ENCODE peak calls at places on chromosomes 5 and 9, in five cellular contexts. X is epithelial cell of esophagus, Y is uterus, T is HCT116, Q is kidney. J is an unnamed sample.

GRCh38 chr5:5183933-5184332 is 43.8 kb downstream of the ADAMTS16 start:
- DNase-seq in T (no peak), X (no peak), Y (no peak), Q (no peak), J (no peak)

GRCh38 chr9:107740088-107740980 is 250.8 kb upstream of the KLF4 start:
- DNase-seq in X (no peak), T (no peak), Q (no peak), Y (peak), J (no peak)

GRCh38 chr5:16791036-16791705 is 144.9 kb downstream of the MYO10 start:
- DNase-seq in T (peak), X (peak), Y (no peak), Q (no peak), J (peak)

GRCh38 chr5:75623846-75624245 is 12.6 kb downstream of the ANKDD1B start:
- DNase-seq in Q (no peak), X (peak), Y (no peak), T (no peak), J (no peak)

GRCh38 chr5:139960723-139961383 is 82.2 kb downstream of the NRG2 start:
- DNase-seq in X (no peak), T (no peak), Q (no peak), Y (no peak), J (no peak)

GRCh38 chr5:56142233-56142619 is 90.9 kb downstream of the ANKRD55 start:
- DNase-seq in T (no peak), X (no peak), Y (no peak), Q (no peak), J (no peak)

GRCh38 chr5:172571413-172571812 is 69.7 kb upstream of the NEURL1B start:
- DNase-seq in T (no peak), Y (no peak), X (no peak), Q (peak), J (no peak)

GRCh38 chr5:37971483-37972024 is 131.7 kb upstream of the GDNF start:
- DNase-seq in Y (no peak), T (no peak), X (no peak), Q (no peak), J (no peak)

GRCh38 chr9:19009566-19009965 is 23.4 kb downstream of the SAXO1 start:
- DNase-seq in T (no peak), Y (no peak), Q (no peak), X (no peak), J (no peak)

GRCh38 chr5:14739538-14739937 is 75.0 kb downstream of the OTULIN start:
- DNase-seq in Q (no peak), T (no peak), X (peak), Y (no peak), J (peak)

GRCh38 chr9:73154760-73155159 is 3.1 kb downstream of the ANXA1 start:
- DNase-seq in Y (no peak), T (no peak), X (peak), Q (no peak), J (no peak)

GRCh38 chr9:120294003-120294402 is 286.0 kb downstream of the CDK5RAP2 start:
- DNase-seq in T (no peak), X (no peak), Y (no peak), Q (no peak), J (no peak)

GRCh38 chr9:129626944-129627297 is 958 bp downstream of the NTMT1 start:
- DNase-seq in X (no peak), Q (no peak), Y (no peak), T (no peak), J (peak)

GRCh38 chr5:434443-435146 is 8.4 kb upstream of the EXOC3 start:
- DNase-seq in Y (no peak), Q (peak), T (no peak), X (no peak), J (no peak)

GRCh38 chr5:114192108-114192507 is 169.8 kb upstream of the KCNN2 start:
- DNase-seq in Y (no peak), T (no peak), Q (no peak), X (peak), J (peak)

GRCh38 chr9:129866373-129867137 is 31.3 kb downstream of the USP20 start:
- DNase-seq in X (no peak), Q (peak), Y (no peak), T (no peak), J (no peak)

GRCh38 chr5:101091902-101092301 is 188.8 kb upstream of the ST8SIA4 start:
- DNase-seq in Y (no peak), Q (no peak), T (no peak), X (no peak), J (no peak)

GRCh38 chr5:15116996-15117395 is 245.4 kb upstream of the ANKH start:
- DNase-seq in T (no peak), X (no peak), Q (no peak), Y (no peak), J (no peak)

GRCh38 chr9:33466565-33467495 is 6.9 kb downstream of the NOL6 start:
- DNase-seq in T (no peak), X (peak), Y (peak), Q (peak), J (peak)

GRCh38 chr5:17381926-17382325 is 116.1 kb upstream of the TAF11L2 start:
- DNase-seq in Q (no peak), T (no peak), X (no peak), Y (no peak), J (no peak)

GRCh38 chr5:167155387-167156051 is 1135.9 kb upstream of the WWC1 start:
- DNase-seq in Y (no peak), X (no peak), Q (no peak), T (no peak), J (no peak)

GRCh38 chr5:141017943-141018342 is 33.2 kb upstream of the PCDHB1 start:
- DNase-seq in Q (no peak), X (peak), Y (no peak), T (no peak), J (no peak)

GRCh38 chr5:43075319-43076293 is 35.5 kb upstream of the ANXA2R start:
- DNase-seq in Q (peak), Y (peak), X (no peak), T (no peak), J (peak)

GRCh38 chr9:23648651-23649050 is 177.4 kb downstream of the ELAVL2 start:
- DNase-seq in Q (no peak), X (no peak), Y (no peak), T (no peak), J (no peak)

GRCh38 chr5:13478831-13479465 is 465.5 kb downstream of the DNAH5 start:
- DNase-seq in Q (no peak), T (no peak), Y (no peak), X (peak), J (peak)

GRCh38 chr5:148838357-148838756 is 11.9 kb downstream of the ADRB2 start:
- DNase-seq in X (no peak), Y (no peak), T (no peak), Q (no peak), J (no peak)

DNA sequence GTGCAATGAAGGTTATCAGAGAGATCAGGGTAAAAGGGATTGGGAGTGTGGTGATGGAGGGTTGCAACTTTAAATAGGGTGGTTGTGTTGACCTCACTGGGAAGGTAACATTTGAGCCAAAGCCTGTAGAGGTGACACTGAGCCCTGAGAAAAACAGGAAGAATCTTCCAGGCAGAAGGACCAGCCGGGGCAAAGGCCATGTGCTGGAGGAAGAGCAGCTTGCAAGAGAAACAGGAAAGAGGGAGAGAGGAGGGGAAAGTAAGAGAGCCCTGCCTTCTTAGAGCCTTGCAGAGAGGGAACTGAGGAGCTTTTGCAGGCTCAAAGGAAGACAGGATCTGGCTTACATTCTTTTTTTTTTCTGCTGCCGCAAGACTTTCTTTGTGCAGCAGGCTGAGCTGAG is 17.4 kb downstream of the C9orf153 start:
- DNase-seq in Y (no peak), T (no peak), Q (no peak), X (no peak), J (no peak)
- TF ChIP-seq CTCF in Y (no peak), T (no peak), Q (no peak), X (no peak), J (no peak)

GRCh38 chr5:154860765-154861164 is 2.3 kb downstream of the CNOT8 start:
- DNase-seq in Q (no peak), X (no peak), T (no peak), Y (no peak), J (no peak)
- H3K4me3 ChIP-seq in Q (no peak), X (peak), T (no peak), Y (peak), J (no peak)

GRCh38 chr9:26727471-26727870 is 165.1 kb downstream of the CAAP1 start:
- DNase-seq in T (no peak), Q (no peak), Y (no peak), X (no peak), J (no peak)

GRCh38 chr9:26722755-26723154 is 169.8 kb downstream of the CAAP1 start:
- DNase-seq in Q (no peak), X (no peak), T (no peak), Y (no peak), J (no peak)

GRCh38 chr9:26725573-26725972 is 167.0 kb downstream of the CAAP1 start:
- DNase-seq in T (no peak), X (peak), Q (no peak), Y (peak), J (no peak)

DNA sequence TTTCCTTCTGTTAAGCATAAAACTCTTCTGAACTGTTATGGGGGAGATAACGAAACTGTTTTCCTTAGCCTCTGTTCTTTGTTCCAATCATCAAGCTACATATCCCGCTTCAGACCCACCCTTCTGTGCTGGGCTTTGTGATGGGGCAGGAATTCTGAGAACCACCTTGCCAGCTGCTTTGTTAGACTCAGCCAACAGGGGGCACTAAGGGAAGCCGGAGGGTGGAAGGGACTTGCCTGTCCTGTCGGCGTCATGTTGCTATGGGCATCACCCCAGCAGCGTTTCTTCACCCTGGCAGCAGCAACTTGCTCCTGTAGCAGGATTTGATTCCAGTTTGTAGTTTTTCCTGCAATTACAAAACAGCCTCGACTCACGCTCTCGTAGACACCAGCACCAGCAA is 169.1 kb downstream of the CAAP1 start:
- DNase-seq in Q (no peak), Y (peak), T (peak), X (peak), J (peak)
- TF ChIP-seq CTCF in Q (peak), Y (no peak), T (peak), X (peak), J (peak)

DNA sequence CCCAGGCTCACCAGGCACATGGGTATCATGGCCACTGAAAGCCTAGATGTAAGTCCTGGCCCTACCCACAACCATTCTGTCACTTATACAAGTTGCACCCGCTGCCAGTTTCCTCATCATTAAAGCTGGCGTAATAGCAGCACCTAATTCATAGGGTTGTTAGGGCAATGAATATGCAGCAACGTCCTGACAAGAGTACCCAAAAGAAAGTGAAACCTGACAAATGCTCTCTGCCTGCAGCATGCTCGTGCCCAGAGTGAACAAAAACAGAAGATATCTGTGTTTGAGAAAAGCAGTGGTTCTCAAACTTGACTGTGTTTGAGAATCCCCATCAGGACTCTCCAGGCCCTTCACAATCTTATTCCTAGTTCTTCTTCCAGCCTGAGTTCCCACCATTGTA is 632.4 kb downstream of the SEMA5A start:
- DNase-seq in T (no peak), Y (no peak), Q (no peak), X (no peak), J (no peak)
- H3K4me3 ChIP-seq in T (no peak), Y (no peak), Q (no peak), X (no peak), J (no peak)

GRCh38 chr5:150217041-150217440 is 27.2 kb downstream of the SLC6A7 start:
- DNase-seq in Y (no peak), T (no peak), Q (no peak), X (no peak), J (no peak)

GRCh38 chr5:150219142-150219541 is 29.3 kb downstream of the SLC6A7 start:
- DNase-seq in Q (no peak), T (no peak), X (peak), Y (no peak), J (no peak)

GRCh38 chr5:150218693-150219035 is 28.8 kb downstream of the SLC6A7 start:
- DNase-seq in Q (no peak), Y (no peak), T (no peak), X (no peak), J (no peak)

GRCh38 chr5:150219861-150220260 is 30.0 kb downstream of the SLC6A7 start:
- DNase-seq in T (no peak), X (no peak), Y (no peak), Q (no peak), J (no peak)

GRCh38 chr5:150217874-150218692 is 28.2 kb downstream of the SLC6A7 start:
- DNase-seq in Q (peak), X (peak), T (peak), Y (peak), J (peak)
- TF ChIP-seq CTCF in Q (peak), X (peak), T (peak), Y (peak), J (peak)

GRCh38 chr5:150780816-150781221 is 2.3 kb downstream of the SMIM3 start:
- DNase-seq in Q (no peak), Y (no peak), T (no peak), X (peak), J (peak)

GRCh38 chr5:150778517-150779396 is at the start of gene SMIM3:
- DNase-seq in Q (peak), X (peak), T (no peak), Y (peak), J (peak)

GRCh38 chr5:150781706-150782614 is 3.4 kb downstream of the SMIM3 start:
- DNase-seq in Q (peak), Y (peak), X (peak), T (no peak), J (peak)

GRCh38 chr5:150779397-150780179 is 1.0 kb downstream of the SMIM3 start:
- DNase-seq in Q (no peak), T (no peak), Y (no peak), X (peak), J (no peak)

GRCh38 chr5:150780180-150780692 is 1.7 kb downstream of the SMIM3 start:
- DNase-seq in Q (peak), T (no peak), X (no peak), Y (peak), J (no peak)
- H3K4me3 ChIP-seq in Q (peak), T (peak), X (no peak), Y (peak), J (peak)

J was measured in astrocyte of the spinal cord.